ENCODE peak calls at places on chromosomes 12 and 14, in seven cellular contexts. A is lower lobe of right lung, R is OCI-LY7, K is thoracic aorta, N is left lung, O is uterus, C is A549. V is an unnamed sample.

GRCh38 chr14:56894591-56894991 is 84.3 kb upstream of the OTX2 start:
- DNase-seq in C (no peak), K (no peak), O (no peak), R (no peak), N (no peak), A (no peak), V (no peak)

GRCh38 chr12:13436182-13436581 is 239.7 kb downstream of the EMP1 start:
- DNase-seq in K (no peak), R (no peak), N (no peak), C (no peak), A (no peak), O (no peak), V (no peak)

GRCh38 chr12:25332143-25332542 is 81.4 kb upstream of the KRAS start:
- DNase-seq in O (no peak), A (no peak), K (no peak), C (no peak), R (no peak), N (no peak), V (no peak)

GRCh38 chr14:20415723-20416622 is 2.7 kb upstream of the TEP1 start:
- DNase-seq in C (peak), O (no peak), K (no peak), R (peak), N (no peak), A (no peak), V (no peak)

GRCh38 chr12:100926669-100927248 is 132.2 kb downstream of the ANO4 start:
- DNase-seq in O (no peak), A (no peak), N (no peak), R (no peak), K (no peak), C (peak), V (no peak)

GRCh38 chr12:3725267-3726115 is 27.4 kb downstream of the CRACR2A start:
- DNase-seq in C (no peak), R (no peak), K (no peak), O (peak), N (no peak), A (no peak), V (no peak)

GRCh38 chr14:52272375-52272774 is 4.9 kb downstream of the PTGDR start:
- DNase-seq in O (no peak), R (peak), A (no peak), K (no peak), N (no peak), C (peak), V (no peak)

GRCh38 chr12:52145228-52145940 is 46.4 kb downstream of the KRT80 start:
- DNase-seq in O (no peak), C (peak), K (no peak), A (no peak), R (no peak), N (peak), V (no peak)

GRCh38 chr12:51270847-51271518 is 768 bp upstream of the SMAGP start:
- DNase-seq in O (no peak), C (peak), N (no peak), K (no peak), R (no peak), A (no peak), V (no peak)

GRCh38 chr12:790608-791007 is 38.2 kb downstream of the WNK1 start:
- DNase-seq in C (no peak), A (no peak), N (no peak), O (no peak), R (no peak), K (no peak), V (no peak)

GRCh38 chr12:121831571-121832235 is 27.0 kb downstream of the HPD start:
- DNase-seq in A (no peak), N (no peak), O (no peak), C (no peak), R (no peak), K (no peak), V (no peak)

GRCh38 chr12:106282457-106283097 is 20.0 kb upstream of the TCP11L2 start:
- DNase-seq in C (peak), A (peak), R (peak), N (no peak), K (no peak), O (peak), V (peak)

GRCh38 chr12:48067250-48067938 is 38.5 kb downstream of the SENP1 start:
- DNase-seq in R (no peak), A (no peak), N (no peak), K (no peak), O (no peak), C (no peak), V (no peak)

GRCh38 chr12:19428261-19428660 is 11.0 kb upstream of the AEBP2 start:
- DNase-seq in R (no peak), K (no peak), A (no peak), N (no peak), O (no peak), C (no peak), V (no peak)

GRCh38 chr12:19432309-19433170 is 6.8 kb upstream of the AEBP2 start:
- DNase-seq in K (no peak), N (no peak), R (no peak), O (no peak), A (no peak), C (no peak), V (no peak)

GRCh38 chr12:19430988-19431387 is 8.3 kb upstream of the AEBP2 start:
- DNase-seq in A (no peak), C (no peak), N (no peak), R (no peak), K (no peak), O (no peak), V (no peak)

GRCh38 chr12:19434538-19434937 is 4.8 kb upstream of the AEBP2 start:
- DNase-seq in A (no peak), C (no peak), N (no peak), R (peak), K (no peak), O (no peak), V (no peak)

DNA sequence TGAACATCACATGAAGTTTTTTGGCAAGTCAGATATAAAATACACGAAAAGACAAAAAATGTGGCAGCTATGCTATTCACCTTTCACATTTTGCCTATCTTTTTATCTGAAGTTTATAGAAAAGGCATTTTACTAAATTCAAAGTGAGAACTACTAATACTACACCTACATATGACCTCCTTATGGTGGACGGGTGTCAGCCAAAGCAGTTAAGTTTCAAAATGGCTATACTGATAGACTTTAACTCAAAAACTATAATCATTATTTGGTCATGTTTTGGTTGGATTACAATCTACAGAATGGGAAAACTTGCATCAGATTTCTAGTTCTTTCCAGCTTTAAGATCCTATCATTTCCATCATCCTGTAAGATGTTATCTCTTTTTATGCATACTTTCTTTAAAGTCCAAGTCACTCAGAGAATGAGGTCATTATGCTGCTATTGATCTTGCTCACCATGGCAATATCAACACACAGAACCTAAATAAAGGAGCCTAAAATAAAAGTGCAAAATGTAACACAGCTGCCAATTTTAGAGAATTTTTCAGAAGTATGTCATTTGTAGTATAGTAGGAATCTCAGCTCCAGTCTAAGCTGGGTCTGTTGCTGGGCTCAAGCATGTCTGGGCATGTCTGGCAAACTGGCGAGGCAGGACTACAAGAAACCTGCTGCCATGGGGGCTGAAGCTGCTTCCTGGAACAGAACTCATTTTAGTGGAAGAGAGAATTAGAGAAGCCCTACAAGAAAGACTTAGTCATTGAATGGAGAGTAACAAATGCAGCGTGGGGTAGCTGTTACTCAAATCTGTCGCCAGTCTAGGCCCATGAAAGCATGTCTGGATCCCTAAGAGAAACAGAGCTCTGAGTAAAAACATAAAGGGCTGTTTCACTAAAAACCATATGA is 7.6 kb upstream of the AEBP2 start:
- DNase-seq in C (peak), R (no peak), A (no peak), O (no peak), K (no peak), N (no peak), V (no peak)
- H3K27ac ChIP-seq in C (peak), R (no peak), A (no peak), O (no peak), K (peak), N (no peak), V (no peak)

GRCh38 chr12:99745106-99745505 is 97.6 kb downstream of the GARIN6 start:
- DNase-seq in C (no peak), R (no peak), N (no peak), A (no peak), O (no peak), K (no peak), V (no peak)

GRCh38 chr12:99745895-99746294 is 98.3 kb downstream of the GARIN6 start:
- DNase-seq in N (no peak), R (no peak), C (no peak), O (no peak), A (no peak), K (no peak), V (no peak)

GRCh38 chr12:99746538-99746937 is 99.0 kb downstream of the GARIN6 start:
- DNase-seq in A (no peak), N (no peak), R (peak), O (no peak), K (no peak), C (peak), V (no peak)
- TF ChIP-seq CTCF in A (no peak), N (no peak), R (peak), O (no peak), K (no peak), C (no peak), V (no peak)

GRCh38 chr14:22003471-22003870 is 329.9 kb upstream of the OR4E1 start:
- DNase-seq in N (no peak), K (no peak), C (no peak), A (no peak), R (no peak), O (no peak), V (no peak)
- H3K4me3 ChIP-seq in N (no peak), K (no peak), C (no peak), A (no peak), R (no peak), O (no peak), V (no peak)

GRCh38 chr12:40107098-40107802 is 1.4 kb upstream of the SLC2A13 start:
- DNase-seq in O (peak), K (peak), R (peak), N (peak), A (peak), C (peak), V (peak)
- H3K27ac ChIP-seq in O (peak), K (peak), R (no peak), N (peak), A (peak), C (no peak), V (peak)

DNA sequence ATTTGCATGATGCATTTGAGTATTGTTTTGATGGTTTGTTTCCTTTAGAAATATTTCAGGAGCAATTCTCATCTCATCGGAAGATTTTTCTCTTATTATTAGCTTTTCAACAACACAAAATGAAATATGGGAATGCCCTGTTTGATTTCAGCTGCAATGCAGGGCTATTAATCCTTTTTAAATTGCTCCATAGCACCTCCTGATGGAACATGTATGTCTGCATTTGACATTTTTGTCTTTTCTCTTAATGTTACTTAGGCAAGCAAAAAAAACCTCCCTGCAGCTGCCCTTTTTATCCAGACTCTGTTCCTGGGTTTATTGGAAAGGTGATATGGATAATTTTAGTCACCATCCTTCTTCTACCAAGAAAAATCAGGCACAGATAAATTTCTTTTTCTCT is 895.8 kb downstream of the RPS29 start:
- DNase-seq in O (no peak), K (no peak), C (peak), N (no peak), R (no peak), A (no peak), V (no peak)
- TF ChIP-seq CTCF in O (no peak), K (no peak), C (no peak), N (no peak), R (peak), A (no peak), V (no peak)

GRCh38 chr12:131933387-131933786 is 4.3 kb downstream of the PUS1 start:
- DNase-seq in O (no peak), A (no peak), C (no peak), K (no peak), N (peak), R (no peak), V (no peak)

GRCh38 chr12:131928765-131929529 is at the start of gene PUS1:
- DNase-seq in O (peak), R (peak), A (peak), K (peak), N (peak), C (peak), V (peak)

GRCh38 chr12:131929530-131930456 is 717 bp downstream of the PUS1 start:
- DNase-seq in O (no peak), N (peak), C (peak), A (no peak), R (peak), K (no peak), V (no peak)

GRCh38 chr12:131928080-131928764 is 854 bp upstream of the PUS1 start:
- DNase-seq in N (peak), A (no peak), K (no peak), O (no peak), C (peak), R (no peak), V (no peak)

DNA sequence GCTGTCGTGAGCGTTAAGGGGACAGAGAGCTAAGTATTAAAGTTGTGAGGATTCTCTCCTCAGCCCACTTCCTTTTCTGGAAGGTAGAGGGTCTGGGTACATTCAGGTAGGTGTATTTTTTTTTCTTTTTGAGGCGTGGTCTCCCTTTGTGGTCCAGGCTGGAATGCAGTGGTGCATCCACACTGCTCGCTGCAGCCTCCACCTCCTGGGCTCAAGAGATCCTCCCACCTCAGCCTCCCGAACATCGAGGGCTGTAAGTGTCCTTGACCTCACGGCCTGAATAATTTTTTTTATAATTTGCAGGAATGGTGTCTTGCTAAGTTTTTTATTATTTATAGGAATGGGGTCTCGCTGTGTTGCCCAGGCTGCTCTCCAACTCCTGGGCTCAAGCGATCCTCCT is 1.4 kb downstream of the PUS1 start:
- DNase-seq in K (no peak), C (no peak), N (peak), R (no peak), A (no peak), O (no peak), V (peak)
- H3K4me3 ChIP-seq in K (peak), C (peak), N (peak), R (peak), A (peak), O (peak), V (peak)

GRCh38 chr14:24297190-24297964 is 2.2 kb downstream of the DHRS1 start:
- DNase-seq in A (no peak), N (no peak), R (peak), K (no peak), O (no peak), C (peak), V (no peak)
- H3K27ac ChIP-seq in A (no peak), N (peak), R (peak), K (no peak), O (no peak), C (no peak), V (peak)

V was measured in psoas muscle.